ENCODE peak calls at places on chromosome 1, in seven cellular contexts. E is mesothelial cell of epicardium; L is stimulated activated CD8-positive, alpha-beta memory T cell treated with anti-CD3 and anti-CD28 coated beads, Interleukin-4, amount 100 ng/mL, for 1 hour; K is SJCRH30; C is stimulated activated CD4-positive, alpha-beta T cell treated with anti-CD3 and anti-CD28 coated beads, Interleukin-4, amount 100 ng/mL, for 24 hours; Z is AML-193; X is AG08396. J is an unnamed sample.

GRCh38 chr1:107687846-107688753 is 276.9 kb downstream of the VAV3 start:
- DNase-seq in Z (no peak), K (no peak), L (no peak), C (no peak), X (no peak), E (no peak), J (no peak)

GRCh38 chr1:50976111-50976889 is 6.3 kb downstream of the CDKN2C start:
- DNase-seq in E (no peak), K (peak; percentile 28), Z (no peak), C (no peak), L (no peak), X (no peak), J (no peak)

GRCh38 chr1:78096976-78097375 is 51.2 kb downstream of the GIPC2 start:
- DNase-seq in C (no peak), K (no peak), L (no peak), Z (no peak), X (no peak), E (no peak), J (no peak)

GRCh38 chr1:205582471-205583291 is 49.1 kb downstream of the ELK4 start:
- DNase-seq in K (peak; percentile 26), Z (no peak), C (no peak), L (no peak), E (no peak), X (no peak), J (no peak)

GRCh38 chr1:225977937-225978748 is 21.0 kb downstream of the SDE2 start:
- DNase-seq in Z (no peak), K (no peak), X (no peak), E (no peak), C (no peak), L (no peak), J (no peak)

GRCh38 chr1:112544753-112545152 is 36.0 kb downstream of the WNT2B start:
- DNase-seq in L (no peak), K (no peak), C (no peak), E (no peak), X (no peak), Z (no peak), J (no peak)

GRCh38 chr1:20552728-20553571 is 577 bp downstream of the FAM43B start:
- DNase-seq in Z (no peak), E (no peak), X (peak; percentile 46), C (no peak), L (no peak), K (no peak), J (no peak)

GRCh38 chr1:1115136-1115829 is 606 bp downstream of the C1orf159 start:
- DNase-seq in C (no peak), X (no peak), L (no peak), K (no peak), Z (no peak), E (peak; percentile 13), J (no peak)

GRCh38 chr1:164417016-164417704 is 141.8 kb upstream of the PBX1 start:
- DNase-seq in K (no peak), L (no peak), E (no peak), C (no peak), Z (no peak), X (no peak), J (no peak)

GRCh38 chr1:230820568-230820967 is 47.8 kb downstream of the C1orf198 start:
- DNase-seq in L (no peak), X (no peak), K (no peak), E (no peak), Z (no peak), C (no peak), J (no peak)

GRCh38 chr1:180927841-180928240 is 15.1 kb downstream of the KIAA1614 start:
- DNase-seq in K (peak; percentile 52), E (no peak), L (no peak), X (no peak), Z (no peak), C (no peak), J (no peak)

GRCh38 chr1:219778793-219779369 is 149.5 kb downstream of the SLC30A10 start:
- DNase-seq in L (no peak), X (no peak), C (no peak), Z (no peak), K (no peak), E (no peak), J (no peak)

GRCh38 chr1:91402023-91402422 is 2.6 kb downstream of the HFM1 start:
- DNase-seq in C (no peak), K (no peak), L (no peak), Z (peak; percentile 2), X (peak; percentile 21), E (no peak), J (no peak)

GRCh38 chr1:161185732-161186311 is 8.5 kb upstream of the B4GALT3 start:
- DNase-seq in X (no peak), C (no peak), K (no peak), E (no peak), Z (peak; percentile 74), L (no peak), J (no peak)

J was measured in stimulated activated naive CD8-positive, alpha-beta T cell treated with anti-CD3 and anti-CD28 coated beads, Interleukin-15, Interleukin-2, amounts not matched to agents 100 U/mL and 50 U/mL, for 24 hours.